ENCODE peak calls at places on chromosomes 11 and 22, in nine cellular contexts. J is pancreas, E is brain microvascular endothelial cell, G is GM23338, D is PC-9, X is cardiac muscle cell, C is tibial nerve, S is A549, R is uterus. F is an unnamed sample.
A peak's percentile ranks its signal among the peaks of the same experiment; 100 is the strongest.

GRCh38 chr11:66981976-66982578 is 7.0 kb downstream of the C11orf86 start:
- DNase-seq in J (no peak), E (peak; percentile 92), G (no peak), D (peak; percentile 95), X (peak; percentile 89), C (peak; percentile 91), S (peak; percentile 91), R (peak; percentile 50), F (no peak)

GRCh38 chr11:10564692-10565318 is 3.7 kb downstream of the LYVE1 start:
- DNase-seq in J (no peak), E (no peak), G (no peak), D (no peak), X (peak; percentile 41), C (no peak), S (no peak), R (no peak), F (no peak)

GRCh38 chr11:102879801-102880200 is 5.0 kb upstream of the MMP12 start:
- DNase-seq in J (no peak), E (no peak), G (no peak), D (no peak), X (no peak), C (no peak), S (no peak), R (no peak), F (no peak)

GRCh38 chr11:67356867-67357561 is 3.7 kb upstream of the POLD4 start:
- DNase-seq in J (peak; percentile 82), E (no peak), G (peak; percentile 94), D (peak; percentile 79), X (peak; percentile 89), C (no peak), S (peak; percentile 90), R (peak; percentile 71), F (peak; percentile 54)

GRCh38 chr22:38957046-38957770 is at the start of gene APOBEC3A:
- DNase-seq in J (no peak), E (no peak), G (no peak), D (peak; percentile 59), X (no peak), C (no peak), S (peak; percentile 39), R (no peak), F (no peak)

GRCh38 chr11:102559839-102560238 is 29.3 kb upstream of the MMP7 start:
- DNase-seq in J (no peak), E (no peak), G (no peak), D (no peak), X (no peak), C (no peak), S (no peak), R (no peak), F (no peak)

GRCh38 chr22:50282361-50283144 is 12.4 kb upstream of the MAPK11 start:
- DNase-seq in J (no peak), E (peak; percentile 66), G (no peak), D (peak; percentile 93), X (peak; percentile 58), C (no peak), S (peak; percentile 69), R (no peak), F (no peak)

GRCh38 chr11:444397-445144 is 2.8 kb upstream of the ANO9 start:
- DNase-seq in J (peak; percentile 46), E (no peak), G (no peak), D (no peak), X (peak; percentile 50), C (no peak), S (no peak), R (no peak), F (no peak)

GRCh38 chr11:84817998-84818397 is 809.1 kb downstream of the DLG2 start:
- DNase-seq in J (no peak), E (peak; percentile 54), G (no peak), D (peak; percentile 43), X (peak; percentile 46), C (no peak), S (peak; percentile 29), R (no peak), F (no peak)

GRCh38 chr11:119284344-119285157 is 32.4 kb downstream of the MCAM start:
- DNase-seq in J (no peak), E (no peak), G (peak; percentile 58), D (no peak), X (peak; percentile 50), C (no peak), S (peak; percentile 39), R (no peak), F (no peak)

GRCh38 chr11:80937831-80938230 is 1497.0 kb upstream of the TENM4 start:
- DNase-seq in J (no peak), E (peak; percentile 26), G (no peak), D (no peak), X (no peak), C (no peak), S (no peak), R (no peak), F (no peak)

GRCh38 chr11:119405986-119406385 is 17.0 kb downstream of the THY1 start:
- DNase-seq in J (no peak), E (no peak), G (no peak), D (no peak), X (no peak), C (no peak), S (no peak), R (no peak), F (no peak)

GRCh38 chr11:72704028-72704782 is 30.0 kb upstream of the PDE2A start:
- DNase-seq in J (no peak), E (no peak), G (no peak), D (no peak), X (no peak), C (no peak), S (no peak), R (no peak), F (no peak)

GRCh38 chr11:72039108-72039850 is 40.6 kb downstream of the IL18BP start:
- DNase-seq in J (peak; percentile 72), E (no peak), G (peak; percentile 19), D (no peak), X (peak; percentile 27), C (no peak), S (no peak), R (peak; percentile 34), F (no peak)

GRCh38 chr11:2922635-2923034 is 6.6 kb downstream of the PHLDA2 start:
- DNase-seq in J (peak; percentile 57), E (no peak), G (no peak), D (no peak), X (no peak), C (no peak), S (no peak), R (no peak), F (no peak)

GRCh38 chr11:83191986-83192385 is 1.5 kb upstream of the ANKRD42 start:
- DNase-seq in J (no peak), E (no peak), G (no peak), D (no peak), X (no peak), C (no peak), S (no peak), R (no peak), F (no peak)
- H3K27ac ChIP-seq in J (no peak overlapping the region), E (no peak overlapping the region), G (no peak overlapping the region), D (no peak overlapping the region), X (no peak overlapping the region), C (peak overlapping the region; percentile 95), S (no peak overlapping the region), R (no peak overlapping the region), F (peak overlapping the region; percentile 88)

GRCh38 chr11:65424200-65425104 is 1.9 kb downstream of the NEAT1 start:
- DNase-seq in J (peak; percentile 80), E (peak; percentile 43), G (peak; percentile 18), D (peak; percentile 46), X (peak; percentile 81), C (peak; percentile 55), S (peak; percentile 73), R (peak; percentile 51), F (peak; percentile 73)

GRCh38 chr11:65423516-65424199 is 1.1 kb downstream of the NEAT1 start:
- DNase-seq in J (peak; percentile 61), E (no peak), G (no peak), D (peak; percentile 27), X (peak; percentile 73), C (peak; percentile 29), S (peak; percentile 57), R (no peak), F (no peak)

GRCh38 chr11:65422104-65422632 is 430 bp upstream of the NEAT1 start:
- DNase-seq in J (peak; percentile 99), E (peak; percentile 94), G (peak; percentile 97), D (peak; percentile 99), X (peak; percentile 99), C (peak; percentile 95), S (peak; percentile 99), R (peak; percentile 99), F (peak; percentile 83)

GRCh38 chr11:65421204-65422103 is 1.1 kb upstream of the NEAT1 start:
- DNase-seq in J (peak; percentile 94), E (peak; percentile 96), G (peak; percentile 58), D (peak; percentile 95), X (peak; percentile 100), C (peak; percentile 99), S (peak; percentile 97), R (peak; percentile 96), F (peak; percentile 91)

GRCh38 chr11:65422633-65423515 is at the start of gene NEAT1:
- DNase-seq in J (peak; percentile 98), E (peak; percentile 89), G (peak; percentile 90), D (peak; percentile 97), X (peak; percentile 96), C (peak; percentile 99), S (peak; percentile 95), R (peak; percentile 96), F (peak; percentile 81)
- TF ChIP-seq CTCF in J (no peak), E (no peak), G (no peak), D (no peak), X (no peak), C (peak; percentile 42), S (no peak), R (no peak), F (no peak)

GRCh38 chr22:35400335-35400680 is 368 bp downstream of the MCM5 start:
- DNase-seq in J (no peak), E (no peak), G (peak; percentile 54), D (no peak), X (no peak), C (no peak), S (no peak), R (no peak), F (no peak)
- H3K27ac ChIP-seq in J (peak overlapping the region; percentile 81), E (peak overlapping the region; percentile 47), G (peak overlapping the region; percentile 92), D (no peak overlapping the region), X (no peak overlapping the region), C (peak overlapping the region; percentile 72), S (peak overlapping the region; percentile 84), R (peak overlapping the region; percentile 48), F (peak overlapping the region; percentile 2)

GRCh38 chr22:42796081-42796480 is 61.0 kb downstream of the ARFGAP3 start:
- DNase-seq in J (no peak), E (no peak), G (no peak), D (no peak), X (no peak), C (no peak), S (no peak), R (no peak), F (no peak)

GRCh38 chr22:42797021-42797420 is 60.1 kb downstream of the ARFGAP3 start:
- DNase-seq in J (no peak), E (no peak), G (no peak), D (no peak), X (peak; percentile 33), C (no peak), S (no peak), R (peak; percentile 57), F (no peak)

GRCh38 chr22:42792909-42793847 is 63.9 kb downstream of the ARFGAP3 start:
- DNase-seq in J (peak; percentile 74), E (no peak), G (no peak), D (no peak), X (no peak), C (no peak), S (no peak), R (no peak), F (no peak)

GRCh38 chr22:42793848-42794405 is 63.1 kb downstream of the ARFGAP3 start:
- DNase-seq in J (peak; percentile 61), E (no peak), G (no peak), D (no peak), X (no peak), C (no peak), S (no peak), R (peak; percentile 16), F (no peak)

GRCh38 chr22:42794551-42795510 is 62.2 kb downstream of the ARFGAP3 start:
- DNase-seq in J (no peak), E (no peak), G (peak; percentile 50), D (no peak), X (no peak), C (no peak), S (no peak), R (no peak), F (no peak)
- TF ChIP-seq CTCF in J (no peak), E (peak; percentile 57), G (peak; percentile 71), D (no peak), X (peak; percentile 7), C (no peak), S (no peak), R (no peak), F (no peak)